ENCODE peak calls at places on chromosomes 13 and 19, in four cellular contexts. One of them, this sample, is unnamed. For H3K9me3, the result is how much of the 10 kb centered on the place peaks cover.

GRCh38 chr19:13102666-13103584 is at the start of gene LYL1:
- DNase-seq in IMR-90: no peak
- DNase-seq in CD4-positive, CD25-positive, alpha-beta regulatory T cell: no peak
- DNase-seq in lung: peak
- DNase-seq in this sample: no peak

GRCh38 chr19:18919086-18919894 is at the start of the genes COPE and DDX49:
- DNase-seq in IMR-90: peak
- DNase-seq in CD4-positive, CD25-positive, alpha-beta regulatory T cell: peak
- DNase-seq in lung: peak
- DNase-seq in this sample: peak

GRCh38 chr13:114224201-114224600 is 10.5 kb upstream of the CDC16 start:
- DNase-seq in lung: no peak
- DNase-seq in CD4-positive, CD25-positive, alpha-beta regulatory T cell: no peak
- DNase-seq in IMR-90: no peak
- DNase-seq in this sample: no peak

GRCh38 chr19:11324079-11324661 is 15.3 kb downstream of the RAB3D start:
- DNase-seq in lung: peak
- DNase-seq in CD4-positive, CD25-positive, alpha-beta regulatory T cell: peak
- DNase-seq in IMR-90: peak
- DNase-seq in this sample: peak

GRCh38 chr13:71046360-71047079 is 820.5 kb downstream of the DACH1 start:
- DNase-seq in lung: no peak
- DNase-seq in CD4-positive, CD25-positive, alpha-beta regulatory T cell: no peak
- DNase-seq in IMR-90: no peak
- DNase-seq in this sample: no peak

GRCh38 chr13:63184693-63185092 is 1769.0 kb upstream of the PCDH20 start:
- DNase-seq in lung: no peak
- DNase-seq in IMR-90: peak
- DNase-seq in CD4-positive, CD25-positive, alpha-beta regulatory T cell: no peak
- DNase-seq in this sample: peak

GRCh38 chr19:35347171-35347929 is at the start of gene FFAR1:
- DNase-seq in lung: peak
- DNase-seq in CD4-positive, CD25-positive, alpha-beta regulatory T cell: no peak
- DNase-seq in IMR-90: no peak
- DNase-seq in this sample: no peak

GRCh38 chr19:30340724-30341595 is 31.2 kb upstream of the ZNF536 start:
- DNase-seq in lung: no peak
- DNase-seq in IMR-90: no peak
- DNase-seq in CD4-positive, CD25-positive, alpha-beta regulatory T cell: no peak
- DNase-seq in this sample: no peak

GRCh38 chr19:38993271-38993670 is 17.7 kb upstream of the FBXO17 start:
- DNase-seq in lung: no peak
- DNase-seq in CD4-positive, CD25-positive, alpha-beta regulatory T cell: no peak
- DNase-seq in IMR-90: peak
- DNase-seq in this sample: peak

GRCh38 chr19:2261438-2262172 is 5.4 kb upstream of the JSRP1 start:
- DNase-seq in lung: no peak
- DNase-seq in IMR-90: no peak
- DNase-seq in CD4-positive, CD25-positive, alpha-beta regulatory T cell: no peak
- DNase-seq in this sample: peak

GRCh38 chr13:66926200-66926850 is 303.8 kb downstream of the PCDH9 start:
- DNase-seq in CD4-positive, CD25-positive, alpha-beta regulatory T cell: no peak
- DNase-seq in IMR-90: no peak
- DNase-seq in lung: no peak
- DNase-seq in this sample: no peak

GRCh38 chr13:90868321-90868920 is 479.1 kb upstream of the MIR17HG start:
- DNase-seq in lung: no peak
- DNase-seq in IMR-90: peak
- DNase-seq in CD4-positive, CD25-positive, alpha-beta regulatory T cell: no peak
- DNase-seq in this sample: peak

GRCh38 chr19:37007587-37008220 is 70.5 kb upstream of the ZNF420 start:
- DNase-seq in CD4-positive, CD25-positive, alpha-beta regulatory T cell: peak
- DNase-seq in lung: peak
- DNase-seq in IMR-90: no peak
- DNase-seq in this sample: no peak

GRCh38 chr19:40453151-40453735 is 9.1 kb upstream of the SERTAD3 start:
- DNase-seq in IMR-90: no peak
- DNase-seq in CD4-positive, CD25-positive, alpha-beta regulatory T cell: no peak
- DNase-seq in lung: no peak
- DNase-seq in this sample: no peak

GRCh38 chr13:24984134-24984533 is 111.8 kb upstream of the PABPC3 start:
- DNase-seq in lung: no peak
- DNase-seq in IMR-90: no peak
- DNase-seq in CD4-positive, CD25-positive, alpha-beta regulatory T cell: no peak
- DNase-seq in this sample: no peak

GRCh38 chr13:76641056-76641455 is 245.1 kb downstream of the KCTD12 start:
- DNase-seq in CD4-positive, CD25-positive, alpha-beta regulatory T cell: no peak
- DNase-seq in lung: no peak
- DNase-seq in IMR-90: no peak
- DNase-seq in this sample: peak

GRCh38 chr13:99922631-99923404 is 48.7 kb downstream of the ZIC5 start:
- DNase-seq in lung: no peak
- DNase-seq in IMR-90: no peak
- DNase-seq in CD4-positive, CD25-positive, alpha-beta regulatory T cell: no peak
- DNase-seq in this sample: no peak

GRCh38 chr19:35397064-35397463 is 26.2 kb downstream of the GPR42 start:
- DNase-seq in CD4-positive, CD25-positive, alpha-beta regulatory T cell: no peak
- DNase-seq in lung: no peak
- DNase-seq in IMR-90: no peak
- DNase-seq in this sample: no peak

GRCh38 chr19:35144600-35145436 is 1.8 kb downstream of the FXYD7 start:
- DNase-seq in IMR-90: no peak
- DNase-seq in lung: peak
- DNase-seq in CD4-positive, CD25-positive, alpha-beta regulatory T cell: no peak
- DNase-seq in this sample: no peak

GRCh38 chr13:105474983-105475382 is 1060.5 kb downstream of the EFNB2 start:
- DNase-seq in IMR-90: no peak
- DNase-seq in lung: no peak
- DNase-seq in CD4-positive, CD25-positive, alpha-beta regulatory T cell: no peak
- DNase-seq in this sample: no peak

GRCh38 chr19:48445256-48445605 is 552 bp upstream of the GRWD1 start:
- DNase-seq in CD4-positive, CD25-positive, alpha-beta regulatory T cell: no peak
- DNase-seq in lung: no peak
- DNase-seq in IMR-90: peak
- DNase-seq in this sample: peak

GRCh38 chr19:16977306-16977705 is 49.3 kb downstream of the CPAMD8 start:
- DNase-seq in lung: no peak
- DNase-seq in CD4-positive, CD25-positive, alpha-beta regulatory T cell: no peak
- DNase-seq in IMR-90: no peak
- DNase-seq in this sample: no peak

GRCh38 chr19:16076958-16077611 is 790 bp downstream of the TPM4 start:
- DNase-seq in CD4-positive, CD25-positive, alpha-beta regulatory T cell: no peak
- DNase-seq in IMR-90: no peak
- DNase-seq in lung: no peak
- DNase-seq in this sample: peak

GRCh38 chr19:18415177-18415867 is 3.9 kb upstream of the SSBP4 start:
- DNase-seq in IMR-90: peak
- DNase-seq in CD4-positive, CD25-positive, alpha-beta regulatory T cell: no peak
- DNase-seq in lung: no peak
- DNase-seq in this sample: peak

GRCh38 chr13:101514695-101515275 is 62.3 kb downstream of the ITGBL1 start:
- DNase-seq in lung: no peak
- DNase-seq in IMR-90: peak
- DNase-seq in CD4-positive, CD25-positive, alpha-beta regulatory T cell: peak
- DNase-seq in this sample: peak

GRCh38 chr13:72489751-72490150 is 237.7 kb downstream of the MZT1 start:
- DNase-seq in lung: no peak
- DNase-seq in CD4-positive, CD25-positive, alpha-beta regulatory T cell: no peak
- DNase-seq in IMR-90: no peak
- DNase-seq in this sample: no peak

GRCh38 chr19:3061214-3062161 is 807 bp downstream of the TLE5 start:
- DNase-seq in IMR-90: peak
- DNase-seq in CD4-positive, CD25-positive, alpha-beta regulatory T cell: peak
- DNase-seq in lung: no peak
- DNase-seq in this sample: peak

GRCh38 chr13:99225078-99225477 is 24.4 kb downstream of the UBAC2 start:
- DNase-seq in lung: no peak
- DNase-seq in CD4-positive, CD25-positive, alpha-beta regulatory T cell: no peak
- DNase-seq in IMR-90: no peak
- DNase-seq in this sample: no peak

GRCh38 chr19:10946964-10947657 is 13.7 kb upstream of the SMARCA4 start:
- DNase-seq in IMR-90: peak
- DNase-seq in lung: no peak
- DNase-seq in CD4-positive, CD25-positive, alpha-beta regulatory T cell: no peak
- DNase-seq in this sample: peak

GRCh38 chr19:11105014-11105636 is 15.9 kb downstream of the LDLR start:
- DNase-seq in lung: no peak
- DNase-seq in IMR-90: no peak
- DNase-seq in CD4-positive, CD25-positive, alpha-beta regulatory T cell: no peak
- DNase-seq in this sample: no peak

GRCh38 chr13:29936051-29936813 is 85.8 kb upstream of the UBL3 start:
- DNase-seq in CD4-positive, CD25-positive, alpha-beta regulatory T cell: no peak
- DNase-seq in IMR-90: no peak
- DNase-seq in lung: no peak
- DNase-seq in this sample: no peak

GRCh38 chr13:41668130-41668757 is 210.9 kb downstream of the RGCC start:
- DNase-seq in CD4-positive, CD25-positive, alpha-beta regulatory T cell: peak
- DNase-seq in IMR-90: peak
- DNase-seq in lung: peak
- DNase-seq in this sample: peak

GRCh38 chr19:6424190-6424938 is at the start of gene KHSRP:
- DNase-seq in lung: no peak
- DNase-seq in IMR-90: no peak
- DNase-seq in CD4-positive, CD25-positive, alpha-beta regulatory T cell: no peak
- DNase-seq in this sample: peak

GRCh38 chr19:55255618-55256423 is 3.0 kb downstream of the PPP6R1 start:
- DNase-seq in lung: no peak
- DNase-seq in CD4-positive, CD25-positive, alpha-beta regulatory T cell: peak
- DNase-seq in IMR-90: peak
- DNase-seq in this sample: peak
- H3K4me3 ChIP-seq in lung: no peak
- H3K4me3 ChIP-seq in CD4-positive, CD25-positive, alpha-beta regulatory T cell: peak
- H3K4me3 ChIP-seq in IMR-90: no peak
- H3K4me3 ChIP-seq in this sample: peak

GRCh38 chr19:56736571-56736970 is 65.0 kb upstream of the ZNF835 start:
- DNase-seq in CD4-positive, CD25-positive, alpha-beta regulatory T cell: no peak
- DNase-seq in lung: no peak
- DNase-seq in IMR-90: no peak
- DNase-seq in this sample: no peak

GRCh38 chr19:56727731-56728130 is 56.2 kb upstream of the ZNF835 start:
- DNase-seq in lung: no peak
- DNase-seq in CD4-positive, CD25-positive, alpha-beta regulatory T cell: no peak
- DNase-seq in IMR-90: no peak
- DNase-seq in this sample: no peak

GRCh38 chr19:56732974-56733373 is 61.4 kb upstream of the ZNF835 start:
- DNase-seq in lung: no peak
- DNase-seq in CD4-positive, CD25-positive, alpha-beta regulatory T cell: no peak
- DNase-seq in IMR-90: no peak
- DNase-seq in this sample: no peak
- H3K9me3 ChIP-seq in lung: under half
- H3K9me3 ChIP-seq in CD4-positive, CD25-positive, alpha-beta regulatory T cell: half or more
- H3K9me3 ChIP-seq in IMR-90: under half
- H3K9me3 ChIP-seq in this sample: under half

GRCh38 chr13:97758317-97758716 is 195.2 kb upstream of the IPO5 start:
- DNase-seq in CD4-positive, CD25-positive, alpha-beta regulatory T cell: no peak
- DNase-seq in IMR-90: no peak
- DNase-seq in lung: no peak
- DNase-seq in this sample: no peak
- H3K4me3 ChIP-seq in CD4-positive, CD25-positive, alpha-beta regulatory T cell: no peak
- H3K4me3 ChIP-seq in IMR-90: no peak
- H3K4me3 ChIP-seq in lung: no peak
- H3K4me3 ChIP-seq in this sample: no peak

GRCh38 chr19:58248886-58249285 is 20.2 kb downstream of the ZNF544 start:
- DNase-seq in CD4-positive, CD25-positive, alpha-beta regulatory T cell: no peak
- DNase-seq in lung: no peak
- DNase-seq in IMR-90: no peak
- DNase-seq in this sample: no peak

GRCh38 chr19:58243351-58243750 is 14.6 kb downstream of the ZNF544 start:
- DNase-seq in CD4-positive, CD25-positive, alpha-beta regulatory T cell: no peak
- DNase-seq in IMR-90: no peak
- DNase-seq in lung: no peak
- DNase-seq in this sample: no peak
- H3K9me3 ChIP-seq in CD4-positive, CD25-positive, alpha-beta regulatory T cell: half or more
- H3K9me3 ChIP-seq in IMR-90: half or more
- H3K9me3 ChIP-seq in lung: under half
- H3K9me3 ChIP-seq in this sample: half or more

GRCh38 chr13:80921556-80921955 is 580.6 kb upstream of the SPRY2 start:
- DNase-seq in CD4-positive, CD25-positive, alpha-beta regulatory T cell: no peak
- DNase-seq in IMR-90: no peak
- DNase-seq in lung: no peak
- DNase-seq in this sample: peak

GRCh38 chr13:80921971-80922370 is 581.0 kb upstream of the SPRY2 start:
- DNase-seq in CD4-positive, CD25-positive, alpha-beta regulatory T cell: no peak
- DNase-seq in IMR-90: no peak
- DNase-seq in lung: no peak
- DNase-seq in this sample: no peak

GRCh38 chr13:80923907-80924306 is 583.0 kb upstream of the SPRY2 start:
- DNase-seq in lung: no peak
- DNase-seq in IMR-90: no peak
- DNase-seq in CD4-positive, CD25-positive, alpha-beta regulatory T cell: no peak
- DNase-seq in this sample: no peak

GRCh38 chr13:80928241-80928640 is 587.3 kb upstream of the SPRY2 start:
- DNase-seq in lung: no peak
- DNase-seq in CD4-positive, CD25-positive, alpha-beta regulatory T cell: no peak
- DNase-seq in IMR-90: no peak
- DNase-seq in this sample: no peak

DNA sequence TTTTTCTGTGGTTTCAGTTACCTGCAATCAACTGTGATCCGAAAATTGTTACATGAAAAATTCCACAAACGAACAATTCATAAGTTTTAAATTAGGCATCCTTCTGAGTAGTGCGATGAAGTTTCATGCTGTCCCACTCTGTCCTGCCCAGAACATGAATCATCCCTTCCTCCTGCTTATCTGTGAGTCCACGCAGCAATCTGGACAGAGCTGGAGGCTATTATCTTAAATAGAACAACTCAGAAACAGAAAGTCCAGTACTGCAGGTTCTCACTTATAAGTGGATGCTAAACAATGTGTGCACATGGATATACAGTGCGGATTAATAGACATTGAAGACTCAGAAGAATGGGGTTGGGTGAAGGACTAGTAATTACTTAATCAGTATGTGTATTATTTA is 583.7 kb upstream of the SPRY2 start:
- DNase-seq in lung: no peak
- DNase-seq in CD4-positive, CD25-positive, alpha-beta regulatory T cell: no peak
- DNase-seq in IMR-90: no peak
- DNase-seq in this sample: peak
- H3K4me3 ChIP-seq in lung: no peak
- H3K4me3 ChIP-seq in CD4-positive, CD25-positive, alpha-beta regulatory T cell: no peak
- H3K4me3 ChIP-seq in IMR-90: no peak
- H3K4me3 ChIP-seq in this sample: no peak